ENCODE peak calls at places on chromosomes 1 and 21, in nine cellular contexts. One of them, this sample, is unnamed.

GRCh38 chr1:55839626-55840025 is 624.5 kb upstream of the USP24 start:
- DNase-seq in PC-3: no peak
- DNase-seq in fibroblast of lung: no peak
- DNase-seq in mammary epithelial cell: no peak
- DNase-seq in HepG2: no peak
- DNase-seq in neural progenitor cell: no peak
- DNase-seq in H1: no peak
- DNase-seq in MM.1S: no peak
- DNase-seq in hepatocyte: no peak
- DNase-seq in this sample: no peak

GRCh38 chr1:98046031-98046641 is 125.3 kb upstream of the DPYD start:
- DNase-seq in PC-3: no peak
- DNase-seq in fibroblast of lung: peak; percentile 67
- DNase-seq in mammary epithelial cell: peak; percentile 58
- DNase-seq in HepG2: no peak
- DNase-seq in neural progenitor cell: peak; percentile 71
- DNase-seq in H1: peak; percentile 65
- DNase-seq in MM.1S: no peak
- DNase-seq in hepatocyte: peak; percentile 15
- DNase-seq in this sample: peak; percentile 85

GRCh38 chr1:109513110-109513702 is 3.7 kb upstream of the AMIGO1 start:
- DNase-seq in PC-3: no peak
- DNase-seq in fibroblast of lung: no peak
- DNase-seq in mammary epithelial cell: no peak
- DNase-seq in HepG2: no peak
- DNase-seq in neural progenitor cell: no peak
- DNase-seq in H1: no peak
- DNase-seq in MM.1S: no peak
- DNase-seq in hepatocyte: no peak
- DNase-seq in this sample: no peak

GRCh38 chr1:93735722-93736121 is 54.1 kb upstream of the BCAR3 start:
- DNase-seq in PC-3: peak; percentile 56
- DNase-seq in fibroblast of lung: peak; percentile 94
- DNase-seq in mammary epithelial cell: peak; percentile 81
- DNase-seq in HepG2: no peak
- DNase-seq in neural progenitor cell: no peak
- DNase-seq in H1: no peak
- DNase-seq in MM.1S: no peak
- DNase-seq in hepatocyte: no peak
- DNase-seq in this sample: peak; percentile 94

GRCh38 chr1:233523047-233523446 is 90.9 kb upstream of the KCNK1 start:
- DNase-seq in PC-3: no peak
- DNase-seq in fibroblast of lung: peak; percentile 14
- DNase-seq in mammary epithelial cell: no peak
- DNase-seq in HepG2: no peak
- DNase-seq in neural progenitor cell: peak; percentile 64
- DNase-seq in H1: no peak
- DNase-seq in MM.1S: no peak
- DNase-seq in hepatocyte: no peak
- DNase-seq in this sample: no peak

GRCh38 chr1:39282537-39283216 is 78.2 kb downstream of the MACF1 start:
- DNase-seq in PC-3: no peak
- DNase-seq in fibroblast of lung: peak; percentile 30
- DNase-seq in mammary epithelial cell: no peak
- DNase-seq in HepG2: peak; percentile 16
- DNase-seq in neural progenitor cell: no peak
- DNase-seq in H1: no peak
- DNase-seq in MM.1S: no peak
- DNase-seq in hepatocyte: peak; percentile 46
- DNase-seq in this sample: no peak

GRCh38 chr1:31789259-31790065 is 25.3 kb upstream of the ADGRB2 start:
- DNase-seq in PC-3: peak; percentile 91
- DNase-seq in fibroblast of lung: peak; percentile 85
- DNase-seq in mammary epithelial cell: peak; percentile 75
- DNase-seq in HepG2: peak; percentile 77
- DNase-seq in neural progenitor cell: peak; percentile 95
- DNase-seq in H1: peak; percentile 100
- DNase-seq in MM.1S: peak; percentile 89
- DNase-seq in hepatocyte: peak; percentile 97
- DNase-seq in this sample: peak; percentile 92

GRCh38 chr1:150406483-150406882 is 42.5 kb downstream of the RPRD2 start:
- DNase-seq in PC-3: no peak
- DNase-seq in fibroblast of lung: peak; percentile 17
- DNase-seq in mammary epithelial cell: no peak
- DNase-seq in HepG2: no peak
- DNase-seq in neural progenitor cell: no peak
- DNase-seq in H1: no peak
- DNase-seq in MM.1S: no peak
- DNase-seq in hepatocyte: no peak
- DNase-seq in this sample: no peak

GRCh38 chr1:197912739-197913494 is 4.3 kb upstream of the LHX9 start:
- DNase-seq in PC-3: no peak
- DNase-seq in fibroblast of lung: no peak
- DNase-seq in mammary epithelial cell: no peak
- DNase-seq in HepG2: no peak
- DNase-seq in neural progenitor cell: peak; percentile 44
- DNase-seq in H1: peak; percentile 63
- DNase-seq in MM.1S: no peak
- DNase-seq in hepatocyte: no peak
- DNase-seq in this sample: no peak

GRCh38 chr1:91583326-91583755 is 82.7 kb downstream of the CDC7 start:
- DNase-seq in PC-3: peak; percentile 81
- DNase-seq in fibroblast of lung: peak; percentile 89
- DNase-seq in mammary epithelial cell: peak; percentile 21
- DNase-seq in HepG2: no peak
- DNase-seq in neural progenitor cell: no peak
- DNase-seq in H1: no peak
- DNase-seq in MM.1S: no peak
- DNase-seq in hepatocyte: no peak
- DNase-seq in this sample: peak; percentile 86

GRCh38 chr1:30779294-30780071 is 21.9 kb upstream of the LAPTM5 start:
- DNase-seq in PC-3: peak; percentile 85
- DNase-seq in fibroblast of lung: peak; percentile 40
- DNase-seq in mammary epithelial cell: peak; percentile 65
- DNase-seq in HepG2: peak; percentile 59
- DNase-seq in neural progenitor cell: peak; percentile 88
- DNase-seq in H1: peak; percentile 100
- DNase-seq in MM.1S: peak; percentile 85
- DNase-seq in hepatocyte: peak; percentile 87
- DNase-seq in this sample: peak; percentile 73

GRCh38 chr1:91768786-91769697 is 116.9 kb downstream of the TGFBR3 start:
- DNase-seq in PC-3: peak; percentile 73
- DNase-seq in fibroblast of lung: peak; percentile 78
- DNase-seq in mammary epithelial cell: peak; percentile 14
- DNase-seq in HepG2: no peak
- DNase-seq in neural progenitor cell: no peak
- DNase-seq in H1: no peak
- DNase-seq in MM.1S: no peak
- DNase-seq in hepatocyte: no peak
- DNase-seq in this sample: peak; percentile 62

GRCh38 chr1:78003882-78004718 is 639 bp upstream of the DNAJB4 start:
- DNase-seq in PC-3: peak; percentile 84
- DNase-seq in fibroblast of lung: peak; percentile 83
- DNase-seq in mammary epithelial cell: peak; percentile 83
- DNase-seq in HepG2: peak; percentile 77
- DNase-seq in neural progenitor cell: peak; percentile 77
- DNase-seq in H1: no peak
- DNase-seq in MM.1S: peak; percentile 75
- DNase-seq in hepatocyte: peak; percentile 64
- DNase-seq in this sample: peak; percentile 81

GRCh38 chr1:226578946-226579639 is 30.5 kb downstream of the STUM start:
- DNase-seq in PC-3: no peak
- DNase-seq in fibroblast of lung: no peak
- DNase-seq in mammary epithelial cell: no peak
- DNase-seq in HepG2: no peak
- DNase-seq in neural progenitor cell: no peak
- DNase-seq in H1: no peak
- DNase-seq in MM.1S: no peak
- DNase-seq in hepatocyte: no peak
- DNase-seq in this sample: no peak

GRCh38 chr1:150268342-150268705 is 492 bp downstream of the APH1A start:
- DNase-seq in PC-3: peak; percentile 30
- DNase-seq in fibroblast of lung: peak; percentile 17
- DNase-seq in mammary epithelial cell: peak; percentile 59
- DNase-seq in HepG2: no peak
- DNase-seq in neural progenitor cell: peak; percentile 40
- DNase-seq in H1: no peak
- DNase-seq in MM.1S: peak; percentile 82
- DNase-seq in hepatocyte: peak; percentile 77
- DNase-seq in this sample: peak; percentile 71

GRCh38 chr1:43444827-43445225 is 8.9 kb downstream of the HYI start:
- DNase-seq in PC-3: no peak
- DNase-seq in fibroblast of lung: no peak
- DNase-seq in mammary epithelial cell: no peak
- DNase-seq in HepG2: no peak
- DNase-seq in neural progenitor cell: peak; percentile 53
- DNase-seq in H1: no peak
- DNase-seq in MM.1S: no peak
- DNase-seq in hepatocyte: no peak
- DNase-seq in this sample: no peak

GRCh38 chr1:113860891-113861290 is 10.6 kb downstream of the PTPN22 start:
- DNase-seq in PC-3: peak; percentile 44
- DNase-seq in fibroblast of lung: peak; percentile 85
- DNase-seq in mammary epithelial cell: peak; percentile 38
- DNase-seq in HepG2: no peak
- DNase-seq in neural progenitor cell: no peak
- DNase-seq in H1: no peak
- DNase-seq in MM.1S: no peak
- DNase-seq in hepatocyte: no peak
- DNase-seq in this sample: peak; percentile 84

GRCh38 chr1:228347181-228347580 is 59.5 kb downstream of the TRIM11 start:
- DNase-seq in PC-3: no peak
- DNase-seq in fibroblast of lung: no peak
- DNase-seq in mammary epithelial cell: no peak
- DNase-seq in HepG2: no peak
- DNase-seq in neural progenitor cell: no peak
- DNase-seq in H1: peak; percentile 33
- DNase-seq in MM.1S: no peak
- DNase-seq in hepatocyte: no peak
- DNase-seq in this sample: no peak

GRCh38 chr21:41985662-41986416 is 24.3 kb downstream of the ZBTB21 start:
- DNase-seq in PC-3: no peak
- DNase-seq in fibroblast of lung: no peak
- DNase-seq in mammary epithelial cell: no peak
- DNase-seq in HepG2: no peak
- DNase-seq in neural progenitor cell: no peak
- DNase-seq in H1: no peak
- DNase-seq in MM.1S: no peak
- DNase-seq in hepatocyte: no peak
- DNase-seq in this sample: no peak
- H3K27ac ChIP-seq in PC-3: no peak overlapping the region
- H3K27ac ChIP-seq in fibroblast of lung: no peak overlapping the region
- H3K27ac ChIP-seq in mammary epithelial cell: no peak overlapping the region
- H3K27ac ChIP-seq in HepG2: no peak overlapping the region
- H3K27ac ChIP-seq in neural progenitor cell: no peak overlapping the region
- H3K27ac ChIP-seq in H1: no peak overlapping the region
- H3K27ac ChIP-seq in MM.1S: no peak overlapping the region
- H3K27ac ChIP-seq in hepatocyte: no peak overlapping the region
- H3K27ac ChIP-seq in this sample: no peak overlapping the region

GRCh38 chr21:33561373-33561772 is 18.5 kb downstream of the SON start:
- DNase-seq in PC-3: no peak
- DNase-seq in fibroblast of lung: peak; percentile 63
- DNase-seq in mammary epithelial cell: no peak
- DNase-seq in HepG2: no peak
- DNase-seq in neural progenitor cell: no peak
- DNase-seq in H1: no peak
- DNase-seq in MM.1S: no peak
- DNase-seq in hepatocyte: no peak
- DNase-seq in this sample: peak; percentile 35
- TF ChIP-seq EZH2 in PC-3: no peak
- TF ChIP-seq EZH2 in fibroblast of lung: no peak
- TF ChIP-seq EZH2 in mammary epithelial cell: no peak
- TF ChIP-seq EZH2 in HepG2: no peak
- TF ChIP-seq EZH2 in neural progenitor cell: no peak
- TF ChIP-seq EZH2 in H1: no peak
- TF ChIP-seq EZH2 in MM.1S: no peak
- TF ChIP-seq EZH2 in hepatocyte: no peak
- TF ChIP-seq EZH2 in this sample: no peak

DNA sequence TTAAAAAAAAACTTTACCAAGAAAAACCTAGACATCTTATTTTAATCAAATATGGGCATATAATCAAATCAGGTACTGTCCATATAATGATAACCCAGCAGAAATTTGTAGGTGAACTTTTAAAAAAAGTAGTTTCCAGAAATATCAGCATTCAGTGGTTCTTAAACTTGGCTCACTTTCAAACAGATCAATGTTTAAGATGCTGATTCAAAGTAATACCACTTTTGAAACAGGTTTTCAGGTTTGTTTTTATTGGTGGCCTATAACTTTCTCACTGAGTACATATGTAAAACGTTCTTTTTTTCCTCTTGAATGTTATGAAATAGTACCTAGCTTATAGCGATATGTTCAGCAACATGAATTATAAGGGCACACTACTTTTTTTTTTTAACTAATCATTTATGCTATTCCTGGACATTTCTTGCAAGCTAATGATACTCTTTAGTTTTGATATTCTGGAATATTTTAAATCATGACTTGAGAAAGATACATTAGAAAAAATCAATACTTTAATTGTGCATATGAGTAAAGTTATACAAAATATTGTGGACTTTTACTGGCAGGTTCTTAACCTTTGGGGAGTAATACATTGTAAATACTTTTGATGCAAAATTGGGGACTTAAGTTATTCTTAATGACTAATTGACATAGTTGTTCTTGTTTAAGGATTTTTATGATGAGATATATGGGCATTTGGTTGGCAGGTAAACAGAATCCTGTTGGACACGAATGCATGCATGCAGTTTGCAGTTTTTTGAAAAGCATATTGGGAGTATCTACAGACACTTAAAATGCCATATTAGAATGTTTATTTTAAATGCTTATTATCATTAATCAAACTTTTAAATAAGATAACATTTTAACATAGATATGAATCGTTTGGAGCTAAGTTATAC is 3.1 kb downstream of the NFIA start:
- DNase-seq in PC-3: peak; percentile 50
- DNase-seq in fibroblast of lung: no peak
- DNase-seq in mammary epithelial cell: no peak
- DNase-seq in HepG2: no peak
- DNase-seq in neural progenitor cell: no peak
- DNase-seq in H1: no peak
- DNase-seq in MM.1S: no peak
- DNase-seq in hepatocyte: no peak
- DNase-seq in this sample: no peak
- H3K27ac ChIP-seq in PC-3: no peak overlapping the region
- H3K27ac ChIP-seq in fibroblast of lung: no peak overlapping the region
- H3K27ac ChIP-seq in mammary epithelial cell: no peak overlapping the region
- H3K27ac ChIP-seq in HepG2: peak overlapping the region; percentile 34
- H3K27ac ChIP-seq in neural progenitor cell: no peak overlapping the region
- H3K27ac ChIP-seq in H1: no peak overlapping the region
- H3K27ac ChIP-seq in MM.1S: no peak overlapping the region
- H3K27ac ChIP-seq in hepatocyte: no peak overlapping the region
- H3K27ac ChIP-seq in this sample: no peak overlapping the region

GRCh38 chr1:224617410-224618361 is 1.6 kb downstream of the CNIH3 start:
- DNase-seq in PC-3: no peak
- DNase-seq in fibroblast of lung: peak; percentile 33
- DNase-seq in mammary epithelial cell: no peak
- DNase-seq in HepG2: no peak
- DNase-seq in neural progenitor cell: peak; percentile 38
- DNase-seq in H1: peak; percentile 57
- DNase-seq in MM.1S: no peak
- DNase-seq in hepatocyte: no peak
- DNase-seq in this sample: peak; percentile 24
- TF ChIP-seq EZH2 in PC-3: no peak
- TF ChIP-seq EZH2 in fibroblast of lung: no peak
- TF ChIP-seq EZH2 in mammary epithelial cell: no peak
- TF ChIP-seq EZH2 in HepG2: no peak
- TF ChIP-seq EZH2 in neural progenitor cell: peak; percentile 100
- TF ChIP-seq EZH2 in H1: peak; percentile 98
- TF ChIP-seq EZH2 in MM.1S: no peak
- TF ChIP-seq EZH2 in hepatocyte: peak; percentile 99
- TF ChIP-seq EZH2 in this sample: peak; percentile 36

This sample was measured in GM23248.